ENCODE peak calls at places on chromosomes 5 and 9, in eight cellular contexts. V is colonic mucosa, N is PC-3, B is endothelial cell of umbilical vein, S is astrocyte, Q is IMR-90, P is mammary epithelial cell, K is HCT116. W is an unnamed sample.

GRCh38 chr5:128472032-128472431 is 66.0 kb downstream of the FBN2 start:
- DNase-seq in V (no peak), N (no peak), B (no peak), S (no peak), Q (no peak), P (no peak), K (no peak), W (no peak)

GRCh38 chr5:56757077-56757476 is 58.3 kb upstream of the MAP3K1 start:
- DNase-seq in V (no peak), N (peak), B (no peak), S (no peak), Q (peak), P (peak), K (no peak), W (no peak)

GRCh38 chr9:132023409-132024180 is 56.1 kb downstream of the MED27 start:
- DNase-seq in V (no peak), N (no peak), B (no peak), S (no peak), Q (no peak), P (no peak), K (no peak), W (no peak)

GRCh38 chr9:22457448-22457847 is 10.8 kb downstream of the DMRTA1 start:
- DNase-seq in V (no peak), N (peak), B (no peak), S (no peak), Q (no peak), P (no peak), K (no peak), W (no peak)

GRCh38 chr5:16418471-16418922 is 47.1 kb downstream of the ZNF622 start:
- DNase-seq in V (no peak), N (no peak), B (no peak), S (no peak), Q (no peak), P (no peak), K (no peak), W (no peak)

GRCh38 chr5:53095931-53096525 is 13.5 kb downstream of the MOCS2 start:
- DNase-seq in V (peak), N (peak), B (peak), S (no peak), Q (peak), P (peak), K (peak), W (no peak)

GRCh38 chr9:14030350-14030823 is 283.6 kb downstream of the NFIB start:
- DNase-seq in V (peak), N (peak), B (peak), S (peak), Q (peak), P (no peak), K (no peak), W (peak)

GRCh38 chr5:75366787-75367186 is 29.8 kb downstream of the HMGCR start:
- DNase-seq in V (no peak), N (no peak), B (no peak), S (no peak), Q (no peak), P (no peak), K (no peak), W (no peak)

GRCh38 chr5:74639538-74640449 is 734 bp downstream of the ENC1 start:
- DNase-seq in V (peak), N (peak), B (peak), S (no peak), Q (peak), P (no peak), K (no peak), W (no peak)

GRCh38 chr9:78029601-78030552 is 1.7 kb downstream of the GNAQ start:
- DNase-seq in V (peak), N (no peak), B (peak), S (no peak), Q (peak), P (no peak), K (no peak), W (no peak)

GRCh38 chr5:80592761-80593160 is 22.7 kb upstream of the ANKRD34B start:
- DNase-seq in V (no peak), N (no peak), B (no peak), S (no peak), Q (no peak), P (no peak), K (no peak), W (no peak)

GRCh38 chr9:106443520-106443919 is 419.4 kb upstream of the ZNF462 start:
- DNase-seq in V (no peak), N (no peak), B (no peak), S (no peak), Q (no peak), P (no peak), K (no peak), W (no peak)

GRCh38 chr9:106862946-106863740 is at the start of gene ZNF462:
- DNase-seq in V (peak), N (peak), B (peak), S (peak), Q (peak), P (peak), K (no peak), W (no peak)

GRCh38 chr9:116234091-116234490 is 80.5 kb downstream of the PAPPA start:
- DNase-seq in V (no peak), N (peak), B (no peak), S (peak), Q (peak), P (peak), K (no peak), W (no peak)

GRCh38 chr9:35726876-35727438 is 5.0 kb downstream of the TLN1 start:
- DNase-seq in V (no peak), N (peak), B (peak), S (peak), Q (peak), P (peak), K (no peak), W (no peak)

GRCh38 chr9:27386759-27387158 is 89.8 kb upstream of the EQTN start:
- DNase-seq in V (no peak), N (no peak), B (no peak), S (no peak), Q (no peak), P (peak), K (no peak), W (no peak)

GRCh38 chr5:146703499-146703898 is 175.1 kb downstream of the PPP2R2B start:
- DNase-seq in V (no peak), N (no peak), B (no peak), S (peak), Q (no peak), P (peak), K (no peak), W (no peak)

GRCh38 chr5:68830499-68830898 is 263.3 kb upstream of the SLC30A5 start:
- DNase-seq in V (no peak), N (no peak), B (no peak), S (no peak), Q (no peak), P (no peak), K (no peak), W (no peak)

GRCh38 chr5:77990020-77990419 is 213.9 kb upstream of the TBCA start:
- DNase-seq in V (no peak), N (no peak), B (no peak), S (no peak), Q (no peak), P (no peak), K (no peak), W (no peak)

GRCh38 chr5:103425686-103426454 is 136.7 kb downstream of the NUDT12 start:
- DNase-seq in V (no peak), N (peak), B (no peak), S (peak), Q (peak), P (no peak), K (no peak), W (no peak)

GRCh38 chr9:91428431-91428830 is 4.8 kb upstream of the NFIL3 start:
- DNase-seq in V (no peak), N (no peak), B (no peak), S (no peak), Q (no peak), P (no peak), K (no peak), W (no peak)

GRCh38 chr5:5430136-5430535 is 7.7 kb downstream of the ICE1 start:
- DNase-seq in V (no peak), N (no peak), B (no peak), S (no peak), Q (no peak), P (no peak), K (no peak), W (no peak)

GRCh38 chr5:11482011-11482410 is 422.2 kb downstream of the CTNND2 start:
- DNase-seq in V (no peak), N (no peak), B (no peak), S (peak), Q (no peak), P (no peak), K (no peak), W (no peak)

GRCh38 chr5:73625314-73625904 is 587 bp upstream of the ARHGEF28 start:
- DNase-seq in V (no peak), N (no peak), B (peak), S (no peak), Q (peak), P (no peak), K (no peak), W (no peak)

GRCh38 chr9:20714442-20715415 is 30.7 kb downstream of the FOCAD start:
- DNase-seq in V (no peak), N (no peak), B (peak), S (no peak), Q (no peak), P (no peak), K (no peak), W (peak)

GRCh38 chr5:120682851-120683250 is 218.8 kb downstream of the PRR16 start:
- DNase-seq in V (no peak), N (peak), B (no peak), S (peak), Q (peak), P (no peak), K (no peak), W (no peak)

GRCh38 chr5:156402387-156402921 is 75.5 kb downstream of the SGCD start:
- DNase-seq in V (no peak), N (no peak), B (no peak), S (peak), Q (no peak), P (no peak), K (no peak), W (no peak)

GRCh38 chr5:137078171-137078665 is 420.9 kb downstream of the SPOCK1 start:
- DNase-seq in V (no peak), N (peak), B (no peak), S (peak), Q (peak), P (peak), K (peak), W (no peak)

GRCh38 chr5:67799732-67800234 is 415.8 kb upstream of the PIK3R1 start:
- DNase-seq in V (no peak), N (no peak), B (no peak), S (peak), Q (no peak), P (no peak), K (no peak), W (no peak)

GRCh38 chr5:149053027-149053705 is 9.7 kb downstream of the SH3TC2 start:
- DNase-seq in V (no peak), N (peak), B (no peak), S (peak), Q (peak), P (peak), K (no peak), W (no peak)

GRCh38 chr5:150114102-150114641 is 27.8 kb upstream of the CSF1R start:
- DNase-seq in V (no peak), N (no peak), B (no peak), S (no peak), Q (no peak), P (no peak), K (no peak), W (no peak)

GRCh38 chr5:150155258-150156032 is at the start of gene PDGFRB:
- DNase-seq in V (peak), N (no peak), B (peak), S (peak), Q (peak), P (no peak), K (no peak), W (no peak)

GRCh38 chr5:67515020-67515689 is 318.6 kb upstream of the CD180 start:
- DNase-seq in V (no peak), N (no peak), B (no peak), S (no peak), Q (no peak), P (no peak), K (no peak), W (no peak)

DNA sequence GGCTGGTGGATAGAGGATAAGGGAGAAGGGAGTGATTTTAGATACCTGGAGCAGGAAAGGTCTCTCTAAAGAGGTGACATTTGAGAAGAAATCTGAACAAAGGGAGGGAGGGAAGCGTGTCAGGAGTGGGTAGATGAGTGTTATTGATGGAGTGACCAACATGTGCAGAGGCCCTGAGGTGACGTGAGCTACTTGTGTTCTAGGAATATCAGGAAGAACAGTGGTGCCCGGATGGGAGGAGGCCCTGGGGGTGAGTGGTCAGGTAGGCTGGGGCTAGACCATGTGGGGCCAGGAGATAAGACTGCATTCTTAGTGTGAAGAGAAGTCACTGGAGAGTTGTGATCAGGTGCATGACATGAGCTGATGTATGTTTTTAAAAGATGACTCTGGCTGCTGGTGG is 256.2 kb downstream of the ARHGAP26 start:
- DNase-seq in V (no peak), N (no peak), B (no peak), S (no peak), Q (no peak), P (no peak), K (no peak), W (no peak)
- H3K9ac ChIP-seq in V (no peak), N (no peak), B (no peak), S (no peak), Q (no peak), P (no peak), K (no peak), W (no peak)

DNA sequence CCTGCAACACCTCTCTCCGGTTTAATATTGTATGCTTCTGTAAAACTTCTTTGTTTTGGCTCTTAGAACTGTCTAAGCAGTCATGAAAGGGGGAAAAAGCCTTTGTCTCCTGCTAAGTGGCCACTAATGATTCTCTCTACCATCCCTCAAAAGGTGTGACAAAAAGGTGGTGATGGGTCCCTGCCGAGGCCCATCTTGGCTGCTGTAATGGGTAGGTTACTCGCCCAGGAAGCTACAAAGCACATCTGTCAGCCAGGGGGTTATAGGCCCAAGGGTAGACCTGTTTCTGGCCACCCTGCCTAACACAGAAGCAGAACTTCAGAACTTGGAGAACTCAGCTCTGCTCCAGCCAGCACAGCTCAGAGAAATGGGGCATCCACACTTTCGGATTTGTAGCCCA is 1.6 kb downstream of the FAM219A start:
- DNase-seq in V (no peak), N (no peak), B (no peak), S (no peak), Q (no peak), P (no peak), K (no peak), W (no peak)
- H3K9ac ChIP-seq in V (peak), N (peak), B (peak), S (peak), Q (peak), P (peak), K (no peak), W (peak)

DNA sequence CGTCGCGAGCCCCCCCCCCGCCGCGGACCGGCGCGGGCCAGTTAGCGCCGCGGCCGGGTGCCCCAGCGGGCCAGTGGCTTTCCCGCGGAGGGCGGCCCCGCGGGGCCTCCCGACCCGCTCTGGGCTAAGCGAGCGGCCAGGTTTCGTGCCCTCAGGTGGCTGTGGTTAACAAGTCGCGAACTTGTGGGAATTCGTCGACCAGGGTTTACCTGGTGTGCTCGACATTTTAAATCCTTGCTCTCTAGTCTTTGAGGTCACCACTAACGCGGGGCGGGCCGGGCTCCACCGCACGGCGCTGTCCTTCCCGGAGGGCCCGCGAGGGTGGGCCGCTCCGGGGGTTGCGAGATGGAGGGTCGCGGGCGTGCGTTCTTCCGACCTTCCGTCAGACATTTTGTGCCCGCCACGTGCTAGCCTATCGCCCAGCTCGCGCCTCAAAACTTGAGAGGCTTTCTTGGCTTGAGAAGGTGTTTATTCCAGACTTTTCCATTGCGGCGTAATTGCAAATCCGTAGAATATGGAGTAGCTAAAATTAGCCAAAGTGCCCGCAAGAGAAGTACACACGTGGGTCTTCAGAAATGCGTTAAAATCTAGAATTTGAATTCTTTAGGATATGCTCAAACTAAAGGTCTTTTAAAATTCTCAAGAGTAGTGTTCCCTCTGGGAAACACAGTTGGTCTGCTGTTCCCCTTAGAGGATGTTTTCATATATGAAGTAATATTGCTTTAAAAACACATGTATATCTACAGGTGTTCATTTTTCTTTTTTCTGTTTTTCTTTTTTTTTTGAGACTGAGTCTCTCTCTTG is 2.1 kb downstream of the ANP32B start:
- DNase-seq in V (peak), N (peak), B (peak), S (no peak), Q (peak), P (peak), K (no peak), W (no peak)
- H3K9ac ChIP-seq in V (peak), N (peak), B (peak), S (peak), Q (peak), P (peak), K (peak), W (peak)

GRCh38 chr5:167348286-167348926 is 943.0 kb upstream of the WWC1 start:
- DNase-seq in V (no peak), N (no peak), B (no peak), S (no peak), Q (no peak), P (no peak), K (no peak), W (no peak)
- H3K9ac ChIP-seq in V (no peak), N (no peak), B (no peak), S (no peak), Q (no peak), P (no peak), K (no peak), W (no peak)